ENCODE peak calls at places on chromosomes 12 and 14, in four cellular contexts. F is left ventricle myocardium superior, Y is T-helper 9 cell, S is neuronal stem cell. G is an unnamed sample.

GRCh38 chr12:28536088-28536487 is 345.8 kb downstream of the CCDC91 start:
- DNase-seq in F (no peak), Y (no peak), S (no peak), G (peak)

GRCh38 chr14:81211844-81212243 is 8.9 kb downstream of the GTF2A1 start:
- DNase-seq in Y (no peak), S (no peak), F (peak), G (peak)

GRCh38 chr12:108789546-108789945 is 58.2 kb upstream of the CORO1C start:
- DNase-seq in S (no peak), Y (no peak), F (peak), G (no peak)

GRCh38 chr12:13539051-13539450 is 342.5 kb downstream of the EMP1 start:
- DNase-seq in Y (no peak), F (no peak), S (no peak), G (no peak)

GRCh38 chr14:85317491-85318021 is 212.4 kb upstream of the FLRT2 start:
- DNase-seq in Y (no peak), F (no peak), S (no peak), G (no peak)

GRCh38 chr14:90660865-90661570 is 155.2 kb downstream of the TTC7B start:
- DNase-seq in Y (no peak), S (no peak), F (peak), G (no peak)

GRCh38 chr12:78721906-78722305 is 142.7 kb upstream of the SYT1 start:
- DNase-seq in F (no peak), Y (no peak), S (no peak), G (no peak)

GRCh38 chr14:36750244-36750643 is 88.6 kb downstream of the PAX9 start:
- DNase-seq in S (no peak), F (no peak), Y (no peak), G (no peak)

GRCh38 chr14:101108579-101109346 is 205.2 kb upstream of the RTL1 start:
- DNase-seq in Y (no peak), S (no peak), F (no peak), G (no peak)

GRCh38 chr14:54189358-54190354 is 207.2 kb upstream of the CDKN3 start:
- DNase-seq in S (no peak), F (no peak), Y (no peak), G (no peak)

GRCh38 chr14:88535149-88535548 is 19.7 kb downstream of the PTPN21 start:
- DNase-seq in Y (no peak), F (no peak), S (no peak), G (peak)

GRCh38 chr12:107903377-107904061 is 129.0 kb downstream of the ASCL4 start:
- DNase-seq in F (peak), S (peak), Y (no peak), G (no peak)

GRCh38 chr14:94284221-94284620 is 8.8 kb downstream of the SERPINA10 start:
- DNase-seq in F (no peak), S (no peak), Y (no peak), G (no peak)

GRCh38 chr12:125773033-125773432 is 707.8 kb downstream of the AACS start:
- DNase-seq in F (no peak), Y (no peak), S (no peak), G (peak)

G was measured in AML-193.